ENCODE peak calls at places on chromosomes 5 and 9, in nine cellular contexts. V is NCI-H1092; C is osteoblast; Q is AML-193; P is activated CD4-positive, CD25-positive, alpha-beta regulatory T cell; K is activated CD4-positive, alpha-beta T cell treated with anti-CD3 and anti-CD28 coated beads for 48 hours; J is stimulated activated CD8-positive, alpha-beta memory T cell treated with anti-CD3 and anti-CD28 coated beads, Interleukin-4, amount 100 ng/mL, for 4 hours; I is germinal center; T is naive B cell. S is an unnamed sample.

GRCh38 chr5:112475747-112476435 is 56.8 kb upstream of the EPB41L4A start:
- DNase-seq in I (no peak), J (no peak), P (no peak), Q (no peak), V (no peak), K (no peak), T (no peak), C (no peak), S (no peak)

GRCh38 chr5:155562153-155562552 is 548.6 kb downstream of the KIF4B start:
- DNase-seq in V (no peak), I (no peak), C (no peak), T (no peak), K (no peak), Q (no peak), J (no peak), P (no peak), S (no peak)

GRCh38 chr5:20276959-20277263 is 288.9 kb upstream of the CDH18 start:
- DNase-seq in C (no peak), K (no peak), T (no peak), Q (no peak), V (no peak), I (no peak), P (no peak), J (no peak), S (no peak)

GRCh38 chr9:93058357-93059096 is at the start of gene SUSD3:
- DNase-seq in I (peak; percentile 90), T (peak; percentile 67), C (peak; percentile 90), K (peak; percentile 74), J (no peak), Q (peak; percentile 9), V (no peak), P (peak; percentile 34), S (no peak)

GRCh38 chr5:148740966-148741742 is 85.3 kb upstream of the ADRB2 start:
- DNase-seq in T (peak; percentile 24), C (peak; percentile 64), I (peak; percentile 36), K (no peak), Q (peak; percentile 70), V (no peak), J (no peak), P (no peak), S (no peak)

GRCh38 chr9:37582548-37583157 is 6.5 kb upstream of the FBXO10 start:
- DNase-seq in Q (peak; percentile 56), P (no peak), J (no peak), K (no peak), V (no peak), C (no peak), T (no peak), I (peak; percentile 39), S (no peak)

GRCh38 chr5:150065346-150065745 is 21.0 kb downstream of the CSF1R start:
- DNase-seq in V (no peak), J (no peak), T (no peak), I (no peak), C (peak; percentile 96), P (no peak), K (no peak), Q (no peak), S (no peak)

GRCh38 chr5:108421713-108422112 is 39.8 kb upstream of the FBXL17 start:
- DNase-seq in I (no peak), C (no peak), V (no peak), J (no peak), Q (no peak), K (no peak), P (no peak), T (no peak), S (no peak)

GRCh38 chr9:129141066-129142041 is 30.1 kb downstream of the PTPA start:
- DNase-seq in V (no peak), P (no peak), Q (no peak), I (peak; percentile 66), K (no peak), C (peak; percentile 92), J (no peak), T (peak; percentile 48), S (no peak)

GRCh38 chr9:73565026-73565425 is 413.4 kb downstream of the ANXA1 start:
- DNase-seq in V (no peak), K (no peak), Q (no peak), I (no peak), P (no peak), T (no peak), C (no peak), J (no peak), S (no peak)

GRCh38 chr9:91302831-91303230 is 58.9 kb downstream of the AUH start:
- DNase-seq in V (no peak), T (no peak), J (no peak), C (peak; percentile 85), K (no peak), P (no peak), Q (peak; percentile 57), I (no peak), S (no peak)

GRCh38 chr5:68225911-68226563 is 10.5 kb downstream of the PIK3R1 start:
- DNase-seq in T (no peak), V (no peak), P (no peak), I (no peak), J (no peak), Q (no peak), K (no peak), C (no peak), S (no peak)

GRCh38 chr9:33116855-33117254 is 40.4 kb upstream of the SMU1 start:
- DNase-seq in Q (no peak), K (no peak), T (no peak), C (no peak), V (no peak), I (no peak), P (no peak), J (no peak), S (no peak)

GRCh38 chr9:214488-215448 is at the start of gene DOCK8:
- DNase-seq in Q (peak; percentile 88), V (no peak), I (peak; percentile 81), J (peak; percentile 13), T (peak; percentile 88), C (peak; percentile 61), K (peak; percentile 62), P (peak; percentile 23), S (no peak)

GRCh38 chr5:59832577-59833301 is 60.8 kb downstream of the PDE4D start:
- DNase-seq in I (no peak), T (no peak), C (no peak), Q (no peak), V (no peak), J (no peak), K (no peak), P (no peak), S (no peak)

GRCh38 chr5:27172708-27173107 is 134.3 kb upstream of the CDH9 start:
- DNase-seq in J (no peak), I (no peak), T (no peak), V (no peak), K (no peak), Q (no peak), P (no peak), C (no peak), S (no peak)

GRCh38 chr9:136297016-136297691 is 6.7 kb downstream of the CCDC187 start:
- DNase-seq in P (no peak), Q (no peak), J (no peak), K (no peak), I (no peak), T (no peak), V (no peak), C (no peak), S (no peak)

GRCh38 chr9:76651114-76651697 is 113.0 kb upstream of the PCA3 start:
- DNase-seq in V (no peak), J (no peak), P (no peak), T (peak; percentile 12), Q (peak; percentile 15), K (no peak), C (no peak), I (no peak), S (no peak)

GRCh38 chr5:55821731-55822512 is 29.2 kb upstream of the IL31RA start:
- DNase-seq in K (peak; percentile 5), I (peak; percentile 3), C (peak; percentile 70), V (no peak), J (no peak), Q (no peak), P (no peak), T (peak; percentile 0), S (no peak)

GRCh38 chr5:65803699-65804426 is 81.9 kb downstream of the NLN start:
- DNase-seq in T (no peak), V (no peak), C (peak; percentile 23), Q (no peak), I (no peak), J (no peak), K (no peak), P (no peak), S (no peak)

GRCh38 chr5:14069021-14069420 is 74.1 kb upstream of the TRIO start:
- DNase-seq in I (no peak), Q (no peak), P (no peak), T (no peak), J (no peak), V (no peak), K (no peak), C (no peak), S (no peak)

GRCh38 chr5:119328753-119329602 is 26.8 kb upstream of the TNFAIP8 start:
- DNase-seq in P (peak; percentile 11), V (no peak), I (no peak), C (no peak), T (no peak), J (no peak), K (peak; percentile 69), Q (no peak), S (no peak)

GRCh38 chr9:84822589-84823233 is 153.2 kb downstream of the NTRK2 start:
- DNase-seq in T (no peak), Q (no peak), I (no peak), J (no peak), C (no peak), V (no peak), K (no peak), P (no peak), S (no peak)

GRCh38 chr5:67306997-67307580 is 110.5 kb upstream of the CD180 start:
- DNase-seq in C (no peak), T (no peak), V (no peak), Q (no peak), J (no peak), K (no peak), P (no peak), I (no peak), S (no peak)

GRCh38 chr9:107306308-107306707 is 23.2 kb downstream of the RAD23B start:
- DNase-seq in K (no peak), C (no peak), T (no peak), Q (no peak), P (no peak), I (no peak), J (no peak), V (no peak), S (no peak)

GRCh38 chr5:34676409-34676808 is 20.3 kb downstream of the RAI14 start:
- DNase-seq in I (no peak), K (no peak), V (no peak), J (no peak), C (no peak), T (no peak), Q (no peak), P (no peak), S (no peak)

GRCh38 chr5:125700380-125700856 is 722.8 kb upstream of the GRAMD2B start:
- DNase-seq in J (no peak), Q (no peak), K (no peak), C (no peak), V (peak; percentile 59), P (no peak), T (no peak), I (no peak), S (no peak)

GRCh38 chr5:1110930-1111726 is 735 bp downstream of the SLC12A7 start:
- DNase-seq in T (no peak), K (peak; percentile 20), P (no peak), C (peak; percentile 97), Q (no peak), I (no peak), J (no peak), V (no peak), S (no peak)

GRCh38 chr5:112757468-112758208 is 20.0 kb downstream of the APC start:
- DNase-seq in Q (peak; percentile 76), J (no peak), V (peak; percentile 26), T (peak; percentile 53), P (no peak), I (peak; percentile 38), K (no peak), C (peak; percentile 51), S (no peak)

GRCh38 chr5:59246470-59247250 is 646.9 kb downstream of the PDE4D start:
- DNase-seq in I (no peak), T (no peak), Q (no peak), V (no peak), K (no peak), C (peak; percentile 27), P (no peak), J (no peak), S (no peak)

GRCh38 chr9:91426123-91426745 is 2.6 kb upstream of the NFIL3 start:
- DNase-seq in P (no peak), I (peak; percentile 56), K (no peak), C (no peak), J (no peak), T (peak; percentile 39), V (no peak), Q (peak; percentile 65), S (no peak)

S was measured in chondrocyte.